ENCODE peak calls at places on chromosomes 4 and X, in ten cellular contexts. E is tibial nerve, U is spleen, K is IMR-90, P is PC-3, X is small intestine, D is transverse colon, V is fibroblast of lung, S is upper lobe of right lung, N is ascending aorta. M is an unnamed sample. For H3K27me3 and H3K36me3, the result is how much of the 10 kb centered on the place peaks cover.

GRCh38 chrX:43703211-43703791 is 47.2 kb downstream of the MAOA start:
- DNase-seq in E (no peak), U (no peak), K (peak), P (peak), X (peak), D (no peak), V (peak), S (no peak), N (no peak), M (no peak)

GRCh38 chr4:81493895-81494490 is 22.3 kb upstream of the RASGEF1B start:
- DNase-seq in E (no peak), U (no peak), K (no peak), P (no peak), X (peak), D (no peak), V (no peak), S (no peak), N (no peak), M (no peak)

GRCh38 chr4:166622425-166622977 is 611.8 kb downstream of the SPOCK3 start:
- DNase-seq in E (no peak), U (no peak), K (no peak), P (no peak), X (no peak), D (no peak), V (no peak), S (no peak), N (no peak), M (no peak)

GRCh38 chrX:106954041-106954440 is 33.8 kb downstream of the CLDN2 start:
- DNase-seq in E (no peak), U (no peak), K (no peak), P (no peak), X (no peak), D (no peak), V (no peak), S (no peak), N (no peak), M (no peak)

GRCh38 chr4:176385601-176386000 is 65.8 kb downstream of the SPCS3 start:
- DNase-seq in E (no peak), U (no peak), K (no peak), P (no peak), X (no peak), D (no peak), V (no peak), S (no peak), N (no peak), M (no peak)

GRCh38 chr4:139986108-139986507 is 167.9 kb downstream of the MAML3 start:
- DNase-seq in E (no peak), U (no peak), K (no peak), P (no peak), X (no peak), D (no peak), V (no peak), S (no peak), N (no peak), M (no peak)

GRCh38 chr4:36399762-36400353 is 118.4 kb downstream of the DTHD1 start:
- DNase-seq in E (no peak), U (no peak), K (no peak), P (peak), X (peak), D (peak), V (peak), S (no peak), N (no peak), M (no peak)

GRCh38 chr4:112214397-112215264 is 17.0 kb upstream of the AP1AR start:
- DNase-seq in E (no peak), U (no peak), K (peak), P (peak), X (peak), D (no peak), V (peak), S (no peak), N (no peak), M (no peak)

GRCh38 chr4:168220893-168221292 is 97.7 kb downstream of the DDX60 start:
- DNase-seq in E (no peak), U (no peak), K (peak), P (peak), X (no peak), D (no peak), V (peak), S (no peak), N (no peak), M (no peak)

GRCh38 chrX:16436348-16437188 is 213.4 kb upstream of the S100G start:
- DNase-seq in E (peak), U (no peak), K (peak), P (peak), X (peak), D (peak), V (peak), S (peak), N (peak), M (peak)

GRCh38 chrX:9785252-9785943 is 831 bp upstream of the SHROOM2 start:
- DNase-seq in E (no peak), U (peak), K (no peak), P (peak), X (peak), D (no peak), V (no peak), S (no peak), N (no peak), M (peak)

GRCh38 chr4:143441678-143442077 is 71.8 kb upstream of the SMARCA5 start:
- DNase-seq in E (no peak), U (no peak), K (no peak), P (no peak), X (peak), D (no peak), V (no peak), S (no peak), N (no peak), M (no peak)

GRCh38 chrX:131322646-131323045 is 33.5 kb upstream of the IGSF1 start:
- DNase-seq in E (no peak), U (no peak), K (no peak), P (no peak), X (no peak), D (no peak), V (peak), S (no peak), N (no peak), M (no peak)

GRCh38 chr4:80500593-80500992 is 165.1 kb downstream of the CFAP299 start:
- DNase-seq in E (no peak), U (no peak), K (no peak), P (no peak), X (peak), D (no peak), V (no peak), S (no peak), N (no peak), M (no peak)

GRCh38 chr4:99655315-99656081 is 2.1 kb downstream of the C4orf54 start:
- DNase-seq in E (no peak), U (no peak), K (peak), P (peak), X (no peak), D (no peak), V (peak), S (no peak), N (peak), M (no peak)

GRCh38 chr4:25862411-25863346 is at the start of gene SEL1L3:
- DNase-seq in E (no peak), U (peak), K (no peak), P (peak), X (peak), D (peak), V (no peak), S (peak), N (no peak), M (peak)

GRCh38 chr4:112802780-112803179 is 165.8 kb downstream of the LARP7 start:
- DNase-seq in E (no peak), U (no peak), K (no peak), P (no peak), X (no peak), D (no peak), V (no peak), S (no peak), N (no peak), M (no peak)

GRCh38 chr4:122205687-122206086 is 53.6 kb downstream of the BLTP1 start:
- DNase-seq in E (no peak), U (no peak), K (no peak), P (no peak), X (no peak), D (no peak), V (no peak), S (no peak), N (no peak), M (no peak)

GRCh38 chrX:153906126-153906917 is 1.8 kb downstream of the AVPR2 start:
- DNase-seq in E (no peak), U (peak), K (no peak), P (no peak), X (no peak), D (no peak), V (no peak), S (no peak), N (no peak), M (no peak)

GRCh38 chr4:74120086-74120485 is 21.1 kb upstream of the CXCL2 start:
- DNase-seq in E (no peak), U (no peak), K (no peak), P (no peak), X (no peak), D (no peak), V (no peak), S (no peak), N (no peak), M (no peak)

GRCh38 chr4:83219344-83219990 is 65.1 kb downstream of the COQ2 start:
- DNase-seq in E (no peak), U (peak), K (no peak), P (no peak), X (peak), D (peak), V (peak), S (peak), N (no peak), M (no peak)

GRCh38 chr4:81135501-81135900 is 79.5 kb downstream of the PRKG2 start:
- DNase-seq in E (no peak), U (no peak), K (peak), P (peak), X (no peak), D (no peak), V (no peak), S (no peak), N (no peak), M (no peak)

GRCh38 chrX:3728454-3728853 is 15.0 kb upstream of the PRKX start:
- DNase-seq in E (no peak), U (no peak), K (peak), P (no peak), X (no peak), D (no peak), V (peak), S (no peak), N (no peak), M (no peak)

GRCh38 chr4:154490589-154491340 is 834 bp downstream of the DCHS2 start:
- DNase-seq in E (no peak), U (peak), K (no peak), P (no peak), X (no peak), D (peak), V (no peak), S (no peak), N (no peak), M (peak)

GRCh38 chr4:164997941-164998340 is 20.5 kb upstream of the TRIM61 start:
- DNase-seq in E (no peak), U (no peak), K (no peak), P (no peak), X (no peak), D (no peak), V (no peak), S (no peak), N (no peak), M (no peak)

GRCh38 chr4:32985256-32985655 is 2265.1 kb downstream of the PCDH7 start:
- DNase-seq in E (no peak), U (no peak), K (no peak), P (peak), X (no peak), D (no peak), V (peak), S (no peak), N (no peak), M (no peak)

GRCh38 chr4:148061139-148061476 is 329.2 kb downstream of the ARHGAP10 start:
- DNase-seq in E (no peak), U (no peak), K (no peak), P (no peak), X (no peak), D (no peak), V (no peak), S (no peak), N (no peak), M (no peak)

GRCh38 chr4:144582975-144583374 is 63.0 kb upstream of the HHIP start:
- DNase-seq in E (no peak), U (no peak), K (peak), P (peak), X (peak), D (no peak), V (peak), S (no peak), N (no peak), M (no peak)

GRCh38 chrX:96987228-96987627 is 103.5 kb downstream of the RPA4 start:
- DNase-seq in E (no peak), U (no peak), K (peak), P (peak), X (no peak), D (no peak), V (peak), S (no peak), N (no peak), M (no peak)

GRCh38 chr4:141046255-141046654 is 87.0 kb downstream of the RNF150 start:
- DNase-seq in E (no peak), U (no peak), K (peak), P (peak), X (no peak), D (no peak), V (peak), S (no peak), N (no peak), M (no peak)

GRCh38 chr4:54781771-54782170 is 124.0 kb downstream of the KIT start:
- DNase-seq in E (no peak), U (no peak), K (no peak), P (no peak), X (no peak), D (no peak), V (no peak), S (no peak), N (peak), M (no peak)

GRCh38 chrX:104189862-104190261 is 23.6 kb downstream of the FAM199X start:
- DNase-seq in E (no peak), U (no peak), K (no peak), P (no peak), X (no peak), D (no peak), V (peak), S (no peak), N (no peak), M (no peak)

GRCh38 chrX:123779908-123780396 is 47.1 kb upstream of the THOC2 start:
- DNase-seq in E (no peak), U (no peak), K (no peak), P (peak), X (peak), D (no peak), V (no peak), S (no peak), N (no peak), M (no peak)

GRCh38 chrX:135707880-135708279 is 5.6 kb upstream of the CT45A1 start:
- DNase-seq in E (no peak), U (no peak), K (no peak), P (peak), X (no peak), D (peak), V (no peak), S (no peak), N (no peak), M (peak)

DNA sequence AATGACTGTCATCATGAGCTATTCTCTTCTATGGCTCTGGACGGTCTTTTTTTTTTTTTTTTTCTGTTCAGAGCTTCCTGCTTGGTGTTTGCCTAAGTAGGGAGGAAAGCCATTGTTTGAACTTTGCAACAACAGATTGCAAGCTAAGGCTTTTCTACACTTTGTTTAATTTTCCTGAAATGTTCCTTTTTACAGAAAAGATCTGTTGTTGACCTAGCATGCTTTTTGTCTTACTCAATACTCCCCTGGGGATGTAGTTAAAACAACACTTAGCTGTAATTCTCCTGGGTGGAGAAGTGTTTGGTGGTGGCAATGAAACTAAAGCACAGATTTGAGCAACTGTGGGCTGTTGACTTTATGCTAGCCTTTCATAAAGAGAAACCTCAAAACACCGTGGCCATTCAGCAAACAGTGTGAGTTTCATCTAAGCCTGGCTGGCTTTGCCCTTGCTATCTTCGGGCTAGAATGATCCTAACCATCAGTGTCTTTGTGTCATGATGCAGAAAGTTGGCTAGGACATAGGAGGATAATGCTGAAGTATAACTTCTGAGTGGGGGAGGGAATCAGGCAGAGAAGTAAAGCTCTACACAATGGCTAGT is 110.5 kb downstream of the ANXA3 start:
- DNase-seq in E (no peak), U (no peak), K (peak), P (peak), X (peak), D (no peak), V (no peak), S (no peak), N (no peak), M (no peak)
- H3K4me3 ChIP-seq in E (peak), U (peak), K (no peak), P (no peak), X (no peak), D (no peak), V (no peak), S (no peak), N (no peak), M (no peak)

GRCh38 chr4:6472008-6472386 is 417 bp downstream of the PPP2R2C start:
- DNase-seq in E (no peak), U (peak), K (no peak), P (no peak), X (no peak), D (no peak), V (no peak), S (no peak), N (peak), M (no peak)
- H3K27me3 ChIP-seq in E (under half), U (half or more), K (under half), P (under half), X (under half), D (half or more), V (under half), S (half or more), N (under half), M (under half)

GRCh38 chr4:182898479-182898799 is 18.7 kb downstream of the DCTD start:
- DNase-seq in E (no peak), U (no peak), K (no peak), P (no peak), X (no peak), D (no peak), V (no peak), S (no peak), N (no peak), M (no peak)
- H3K36me3 ChIP-seq in E (half or more), U (under half), K (under half), P (under half), X (under half), D (under half), V (under half), S (under half), N (under half), M (under half)

GRCh38 chr4:56050584-56050983 is 101.8 kb downstream of the CEP135 start:
- DNase-seq in E (no peak), U (no peak), K (no peak), P (no peak), X (no peak), D (no peak), V (no peak), S (no peak), N (no peak), M (no peak)
- H3K4me3 ChIP-seq in E (no peak), U (peak), K (no peak), P (peak), X (no peak), D (no peak), V (peak), S (no peak), N (no peak), M (no peak)

GRCh38 chrX:11663875-11664210 is 1.9 kb downstream of the ARHGAP6 start:
- DNase-seq in E (no peak), U (no peak), K (no peak), P (no peak), X (no peak), D (no peak), V (no peak), S (no peak), N (no peak), M (peak)
- H3K27me3 ChIP-seq in E (under half), U (under half), K (under half), P (half or more), X (under half), D (under half), V (under half), S (under half), N (under half), M (half or more)